ENCODE peak calls at places on chromosomes 3 and 15, in seven cellular contexts. One of them, this sample, is unnamed.

GRCh38 chr3:112779558-112780480 is 66.8 kb downstream of the CD200R1L start:
- DNase-seq in activated naive CD8-positive, alpha-beta T cell treated with anti-CD3 and anti-CD28 coated beads, Interleukin-2, amount 50 U/mL, for 24 hours: no peak
- DNase-seq in A549: peak
- DNase-seq in ELR: no peak
- DNase-seq in stimulated activated CD4-positive, alpha-beta T cell treated with anti-CD3 and anti-CD28 coated beads, Interleukin-15, amount 100 ng/mL, for 24 hours: no peak
- DNase-seq in natural killer cell: no peak
- DNase-seq in A673: no peak
- DNase-seq in this sample: no peak

GRCh38 chr3:105351821-105352220 is 14.9 kb upstream of the ALCAM start:
- DNase-seq in activated naive CD8-positive, alpha-beta T cell treated with anti-CD3 and anti-CD28 coated beads, Interleukin-2, amount 50 U/mL, for 24 hours: no peak
- DNase-seq in A549: no peak
- DNase-seq in ELR: peak
- DNase-seq in stimulated activated CD4-positive, alpha-beta T cell treated with anti-CD3 and anti-CD28 coated beads, Interleukin-15, amount 100 ng/mL, for 24 hours: no peak
- DNase-seq in natural killer cell: no peak
- DNase-seq in A673: no peak
- DNase-seq in this sample: no peak

GRCh38 chr15:85762039-85762755 is 32.5 kb downstream of the KLHL25 start:
- DNase-seq in activated naive CD8-positive, alpha-beta T cell treated with anti-CD3 and anti-CD28 coated beads, Interleukin-2, amount 50 U/mL, for 24 hours: no peak
- DNase-seq in A549: no peak
- DNase-seq in ELR: no peak
- DNase-seq in stimulated activated CD4-positive, alpha-beta T cell treated with anti-CD3 and anti-CD28 coated beads, Interleukin-15, amount 100 ng/mL, for 24 hours: no peak
- DNase-seq in natural killer cell: no peak
- DNase-seq in A673: no peak
- DNase-seq in this sample: no peak

GRCh38 chr3:111864821-111865656 is 6.0 kb downstream of the PHLDB2 start:
- DNase-seq in activated naive CD8-positive, alpha-beta T cell treated with anti-CD3 and anti-CD28 coated beads, Interleukin-2, amount 50 U/mL, for 24 hours: no peak
- DNase-seq in A549: peak
- DNase-seq in ELR: peak
- DNase-seq in stimulated activated CD4-positive, alpha-beta T cell treated with anti-CD3 and anti-CD28 coated beads, Interleukin-15, amount 100 ng/mL, for 24 hours: no peak
- DNase-seq in natural killer cell: no peak
- DNase-seq in A673: peak
- DNase-seq in this sample: no peak

GRCh38 chr15:58686286-58686685 is 63.2 kb downstream of the ADAM10 start:
- DNase-seq in activated naive CD8-positive, alpha-beta T cell treated with anti-CD3 and anti-CD28 coated beads, Interleukin-2, amount 50 U/mL, for 24 hours: no peak
- DNase-seq in A549: no peak
- DNase-seq in ELR: no peak
- DNase-seq in stimulated activated CD4-positive, alpha-beta T cell treated with anti-CD3 and anti-CD28 coated beads, Interleukin-15, amount 100 ng/mL, for 24 hours: no peak
- DNase-seq in natural killer cell: no peak
- DNase-seq in A673: no peak
- DNase-seq in this sample: no peak

GRCh38 chr3:192914873-192915272 is 2.8 kb downstream of the MB21D2 start:
- DNase-seq in activated naive CD8-positive, alpha-beta T cell treated with anti-CD3 and anti-CD28 coated beads, Interleukin-2, amount 50 U/mL, for 24 hours: no peak
- DNase-seq in A549: no peak
- DNase-seq in ELR: no peak
- DNase-seq in stimulated activated CD4-positive, alpha-beta T cell treated with anti-CD3 and anti-CD28 coated beads, Interleukin-15, amount 100 ng/mL, for 24 hours: no peak
- DNase-seq in natural killer cell: no peak
- DNase-seq in A673: no peak
- DNase-seq in this sample: no peak

GRCh38 chr3:108472011-108472591 is 38.3 kb downstream of the MYH15 start:
- DNase-seq in activated naive CD8-positive, alpha-beta T cell treated with anti-CD3 and anti-CD28 coated beads, Interleukin-2, amount 50 U/mL, for 24 hours: no peak
- DNase-seq in A549: peak
- DNase-seq in ELR: peak
- DNase-seq in stimulated activated CD4-positive, alpha-beta T cell treated with anti-CD3 and anti-CD28 coated beads, Interleukin-15, amount 100 ng/mL, for 24 hours: peak
- DNase-seq in natural killer cell: no peak
- DNase-seq in A673: peak
- DNase-seq in this sample: peak

GRCh38 chr3:4739289-4740236 is 239.7 kb upstream of the BHLHE40 start:
- DNase-seq in activated naive CD8-positive, alpha-beta T cell treated with anti-CD3 and anti-CD28 coated beads, Interleukin-2, amount 50 U/mL, for 24 hours: peak
- DNase-seq in A549: no peak
- DNase-seq in ELR: no peak
- DNase-seq in stimulated activated CD4-positive, alpha-beta T cell treated with anti-CD3 and anti-CD28 coated beads, Interleukin-15, amount 100 ng/mL, for 24 hours: no peak
- DNase-seq in natural killer cell: no peak
- DNase-seq in A673: no peak
- DNase-seq in this sample: no peak

GRCh38 chr3:97772926-97773325 is 8.4 kb downstream of the ARL6 start:
- DNase-seq in activated naive CD8-positive, alpha-beta T cell treated with anti-CD3 and anti-CD28 coated beads, Interleukin-2, amount 50 U/mL, for 24 hours: no peak
- DNase-seq in A549: no peak
- DNase-seq in ELR: no peak
- DNase-seq in stimulated activated CD4-positive, alpha-beta T cell treated with anti-CD3 and anti-CD28 coated beads, Interleukin-15, amount 100 ng/mL, for 24 hours: no peak
- DNase-seq in natural killer cell: no peak
- DNase-seq in A673: no peak
- DNase-seq in this sample: no peak

GRCh38 chr3:30649572-30650310 is 43.3 kb downstream of the TGFBR2 start:
- DNase-seq in activated naive CD8-positive, alpha-beta T cell treated with anti-CD3 and anti-CD28 coated beads, Interleukin-2, amount 50 U/mL, for 24 hours: no peak
- DNase-seq in A549: no peak
- DNase-seq in ELR: no peak
- DNase-seq in stimulated activated CD4-positive, alpha-beta T cell treated with anti-CD3 and anti-CD28 coated beads, Interleukin-15, amount 100 ng/mL, for 24 hours: no peak
- DNase-seq in natural killer cell: no peak
- DNase-seq in A673: no peak
- DNase-seq in this sample: peak

GRCh38 chr3:127588675-127589577 is 1.6 kb downstream of the TPRA1 start:
- DNase-seq in activated naive CD8-positive, alpha-beta T cell treated with anti-CD3 and anti-CD28 coated beads, Interleukin-2, amount 50 U/mL, for 24 hours: peak
- DNase-seq in A549: no peak
- DNase-seq in ELR: peak
- DNase-seq in stimulated activated CD4-positive, alpha-beta T cell treated with anti-CD3 and anti-CD28 coated beads, Interleukin-15, amount 100 ng/mL, for 24 hours: peak
- DNase-seq in natural killer cell: no peak
- DNase-seq in A673: no peak
- DNase-seq in this sample: peak

GRCh38 chr3:194333212-194333980 is 17.7 kb downstream of the CPN2 start:
- DNase-seq in activated naive CD8-positive, alpha-beta T cell treated with anti-CD3 and anti-CD28 coated beads, Interleukin-2, amount 50 U/mL, for 24 hours: peak
- DNase-seq in A549: peak
- DNase-seq in ELR: peak
- DNase-seq in stimulated activated CD4-positive, alpha-beta T cell treated with anti-CD3 and anti-CD28 coated beads, Interleukin-15, amount 100 ng/mL, for 24 hours: peak
- DNase-seq in natural killer cell: peak
- DNase-seq in A673: peak
- DNase-seq in this sample: peak

GRCh38 chr15:68187559-68187958 is 17.6 kb downstream of the CALML4 start:
- DNase-seq in activated naive CD8-positive, alpha-beta T cell treated with anti-CD3 and anti-CD28 coated beads, Interleukin-2, amount 50 U/mL, for 24 hours: no peak
- DNase-seq in A549: no peak
- DNase-seq in ELR: no peak
- DNase-seq in stimulated activated CD4-positive, alpha-beta T cell treated with anti-CD3 and anti-CD28 coated beads, Interleukin-15, amount 100 ng/mL, for 24 hours: no peak
- DNase-seq in natural killer cell: no peak
- DNase-seq in A673: peak
- DNase-seq in this sample: no peak

GRCh38 chr3:31210068-31210650 is 315.7 kb upstream of the GADL1 start:
- DNase-seq in activated naive CD8-positive, alpha-beta T cell treated with anti-CD3 and anti-CD28 coated beads, Interleukin-2, amount 50 U/mL, for 24 hours: no peak
- DNase-seq in A549: no peak
- DNase-seq in ELR: no peak
- DNase-seq in stimulated activated CD4-positive, alpha-beta T cell treated with anti-CD3 and anti-CD28 coated beads, Interleukin-15, amount 100 ng/mL, for 24 hours: no peak
- DNase-seq in natural killer cell: no peak
- DNase-seq in A673: no peak
- DNase-seq in this sample: peak

GRCh38 chr3:141076821-141077571 is 25.8 kb downstream of the SPSB4 start:
- DNase-seq in activated naive CD8-positive, alpha-beta T cell treated with anti-CD3 and anti-CD28 coated beads, Interleukin-2, amount 50 U/mL, for 24 hours: peak
- DNase-seq in A549: no peak
- DNase-seq in ELR: no peak
- DNase-seq in stimulated activated CD4-positive, alpha-beta T cell treated with anti-CD3 and anti-CD28 coated beads, Interleukin-15, amount 100 ng/mL, for 24 hours: peak
- DNase-seq in natural killer cell: no peak
- DNase-seq in A673: peak
- DNase-seq in this sample: peak

GRCh38 chr3:150359381-150359780 is 48.7 kb upstream of the TSC22D2 start:
- DNase-seq in activated naive CD8-positive, alpha-beta T cell treated with anti-CD3 and anti-CD28 coated beads, Interleukin-2, amount 50 U/mL, for 24 hours: no peak
- DNase-seq in A549: no peak
- DNase-seq in ELR: peak
- DNase-seq in stimulated activated CD4-positive, alpha-beta T cell treated with anti-CD3 and anti-CD28 coated beads, Interleukin-15, amount 100 ng/mL, for 24 hours: no peak
- DNase-seq in natural killer cell: no peak
- DNase-seq in A673: no peak
- DNase-seq in this sample: no peak

GRCh38 chr3:138196023-138196422 is 8.9 kb downstream of the ARMC8 start:
- DNase-seq in activated naive CD8-positive, alpha-beta T cell treated with anti-CD3 and anti-CD28 coated beads, Interleukin-2, amount 50 U/mL, for 24 hours: no peak
- DNase-seq in A549: no peak
- DNase-seq in ELR: peak
- DNase-seq in stimulated activated CD4-positive, alpha-beta T cell treated with anti-CD3 and anti-CD28 coated beads, Interleukin-15, amount 100 ng/mL, for 24 hours: no peak
- DNase-seq in natural killer cell: no peak
- DNase-seq in A673: no peak
- DNase-seq in this sample: no peak

GRCh38 chr3:50536471-50537180 is 30.9 kb downstream of the C3orf18 start:
- DNase-seq in activated naive CD8-positive, alpha-beta T cell treated with anti-CD3 and anti-CD28 coated beads, Interleukin-2, amount 50 U/mL, for 24 hours: no peak
- DNase-seq in A549: no peak
- DNase-seq in ELR: no peak
- DNase-seq in stimulated activated CD4-positive, alpha-beta T cell treated with anti-CD3 and anti-CD28 coated beads, Interleukin-15, amount 100 ng/mL, for 24 hours: no peak
- DNase-seq in natural killer cell: no peak
- DNase-seq in A673: no peak
- DNase-seq in this sample: no peak

GRCh38 chr3:20935791-20936190 is 749.8 kb upstream of the SGO1 start:
- DNase-seq in activated naive CD8-positive, alpha-beta T cell treated with anti-CD3 and anti-CD28 coated beads, Interleukin-2, amount 50 U/mL, for 24 hours: no peak
- DNase-seq in A549: no peak
- DNase-seq in ELR: no peak
- DNase-seq in stimulated activated CD4-positive, alpha-beta T cell treated with anti-CD3 and anti-CD28 coated beads, Interleukin-15, amount 100 ng/mL, for 24 hours: no peak
- DNase-seq in natural killer cell: no peak
- DNase-seq in A673: no peak
- DNase-seq in this sample: no peak

GRCh38 chr3:69370156-69370944 is 15.5 kb downstream of the FRMD4B start:
- DNase-seq in activated naive CD8-positive, alpha-beta T cell treated with anti-CD3 and anti-CD28 coated beads, Interleukin-2, amount 50 U/mL, for 24 hours: peak
- DNase-seq in A549: no peak
- DNase-seq in ELR: no peak
- DNase-seq in stimulated activated CD4-positive, alpha-beta T cell treated with anti-CD3 and anti-CD28 coated beads, Interleukin-15, amount 100 ng/mL, for 24 hours: peak
- DNase-seq in natural killer cell: peak
- DNase-seq in A673: no peak
- DNase-seq in this sample: peak

GRCh38 chr3:44482721-44483120 is 5.3 kb upstream of the ZNF445 start:
- DNase-seq in activated naive CD8-positive, alpha-beta T cell treated with anti-CD3 and anti-CD28 coated beads, Interleukin-2, amount 50 U/mL, for 24 hours: no peak
- DNase-seq in A549: no peak
- DNase-seq in ELR: no peak
- DNase-seq in stimulated activated CD4-positive, alpha-beta T cell treated with anti-CD3 and anti-CD28 coated beads, Interleukin-15, amount 100 ng/mL, for 24 hours: no peak
- DNase-seq in natural killer cell: no peak
- DNase-seq in A673: no peak
- DNase-seq in this sample: no peak

GRCh38 chr15:99474041-99474906 is 91.5 kb upstream of the MEF2A start:
- DNase-seq in activated naive CD8-positive, alpha-beta T cell treated with anti-CD3 and anti-CD28 coated beads, Interleukin-2, amount 50 U/mL, for 24 hours: no peak
- DNase-seq in A549: no peak
- DNase-seq in ELR: no peak
- DNase-seq in stimulated activated CD4-positive, alpha-beta T cell treated with anti-CD3 and anti-CD28 coated beads, Interleukin-15, amount 100 ng/mL, for 24 hours: no peak
- DNase-seq in natural killer cell: no peak
- DNase-seq in A673: no peak
- DNase-seq in this sample: no peak

GRCh38 chr15:93040288-93041158 is 48.5 kb downstream of the RGMA start:
- DNase-seq in activated naive CD8-positive, alpha-beta T cell treated with anti-CD3 and anti-CD28 coated beads, Interleukin-2, amount 50 U/mL, for 24 hours: no peak
- DNase-seq in A549: no peak
- DNase-seq in ELR: no peak
- DNase-seq in stimulated activated CD4-positive, alpha-beta T cell treated with anti-CD3 and anti-CD28 coated beads, Interleukin-15, amount 100 ng/mL, for 24 hours: no peak
- DNase-seq in natural killer cell: no peak
- DNase-seq in A673: no peak
- DNase-seq in this sample: peak

GRCh38 chr3:104392327-104392726 is 974.4 kb upstream of the ALCAM start:
- DNase-seq in activated naive CD8-positive, alpha-beta T cell treated with anti-CD3 and anti-CD28 coated beads, Interleukin-2, amount 50 U/mL, for 24 hours: no peak
- DNase-seq in A549: no peak
- DNase-seq in ELR: peak
- DNase-seq in stimulated activated CD4-positive, alpha-beta T cell treated with anti-CD3 and anti-CD28 coated beads, Interleukin-15, amount 100 ng/mL, for 24 hours: no peak
- DNase-seq in natural killer cell: no peak
- DNase-seq in A673: peak
- DNase-seq in this sample: peak

GRCh38 chr3:123880998-123881561 is 3.1 kb downstream of the MYLK start:
- DNase-seq in activated naive CD8-positive, alpha-beta T cell treated with anti-CD3 and anti-CD28 coated beads, Interleukin-2, amount 50 U/mL, for 24 hours: no peak
- DNase-seq in A549: peak
- DNase-seq in ELR: peak
- DNase-seq in stimulated activated CD4-positive, alpha-beta T cell treated with anti-CD3 and anti-CD28 coated beads, Interleukin-15, amount 100 ng/mL, for 24 hours: peak
- DNase-seq in natural killer cell: no peak
- DNase-seq in A673: peak
- DNase-seq in this sample: peak

GRCh38 chr3:41933154-41933676 is 28.7 kb downstream of the ULK4 start:
- DNase-seq in activated naive CD8-positive, alpha-beta T cell treated with anti-CD3 and anti-CD28 coated beads, Interleukin-2, amount 50 U/mL, for 24 hours: no peak
- DNase-seq in A549: no peak
- DNase-seq in ELR: peak
- DNase-seq in stimulated activated CD4-positive, alpha-beta T cell treated with anti-CD3 and anti-CD28 coated beads, Interleukin-15, amount 100 ng/mL, for 24 hours: no peak
- DNase-seq in natural killer cell: no peak
- DNase-seq in A673: peak
- DNase-seq in this sample: no peak

GRCh38 chr3:36488077-36488789 is 107.9 kb downstream of the STAC start:
- DNase-seq in activated naive CD8-positive, alpha-beta T cell treated with anti-CD3 and anti-CD28 coated beads, Interleukin-2, amount 50 U/mL, for 24 hours: no peak
- DNase-seq in A549: no peak
- DNase-seq in ELR: no peak
- DNase-seq in stimulated activated CD4-positive, alpha-beta T cell treated with anti-CD3 and anti-CD28 coated beads, Interleukin-15, amount 100 ng/mL, for 24 hours: no peak
- DNase-seq in natural killer cell: no peak
- DNase-seq in A673: no peak
- DNase-seq in this sample: no peak

GRCh38 chr3:98890181-98890882 is 11.2 kb downstream of the DCBLD2 start:
- DNase-seq in activated naive CD8-positive, alpha-beta T cell treated with anti-CD3 and anti-CD28 coated beads, Interleukin-2, amount 50 U/mL, for 24 hours: no peak
- DNase-seq in A549: no peak
- DNase-seq in ELR: no peak
- DNase-seq in stimulated activated CD4-positive, alpha-beta T cell treated with anti-CD3 and anti-CD28 coated beads, Interleukin-15, amount 100 ng/mL, for 24 hours: no peak
- DNase-seq in natural killer cell: no peak
- DNase-seq in A673: no peak
- DNase-seq in this sample: no peak

GRCh38 chr3:59064728-59065127 is 14.9 kb upstream of the CFAP20DC start:
- DNase-seq in activated naive CD8-positive, alpha-beta T cell treated with anti-CD3 and anti-CD28 coated beads, Interleukin-2, amount 50 U/mL, for 24 hours: no peak
- DNase-seq in A549: no peak
- DNase-seq in ELR: no peak
- DNase-seq in stimulated activated CD4-positive, alpha-beta T cell treated with anti-CD3 and anti-CD28 coated beads, Interleukin-15, amount 100 ng/mL, for 24 hours: no peak
- DNase-seq in natural killer cell: no peak
- DNase-seq in A673: no peak
- DNase-seq in this sample: no peak

GRCh38 chr15:74807302-74807701 is 5.3 kb upstream of the LMAN1L start:
- DNase-seq in activated naive CD8-positive, alpha-beta T cell treated with anti-CD3 and anti-CD28 coated beads, Interleukin-2, amount 50 U/mL, for 24 hours: no peak
- DNase-seq in A549: no peak
- DNase-seq in ELR: no peak
- DNase-seq in stimulated activated CD4-positive, alpha-beta T cell treated with anti-CD3 and anti-CD28 coated beads, Interleukin-15, amount 100 ng/mL, for 24 hours: no peak
- DNase-seq in natural killer cell: no peak
- DNase-seq in A673: no peak
- DNase-seq in this sample: no peak

GRCh38 chr3:124336067-124336656 is 344.2 kb upstream of the ROPN1 start:
- DNase-seq in activated naive CD8-positive, alpha-beta T cell treated with anti-CD3 and anti-CD28 coated beads, Interleukin-2, amount 50 U/mL, for 24 hours: no peak
- DNase-seq in A549: no peak
- DNase-seq in ELR: no peak
- DNase-seq in stimulated activated CD4-positive, alpha-beta T cell treated with anti-CD3 and anti-CD28 coated beads, Interleukin-15, amount 100 ng/mL, for 24 hours: no peak
- DNase-seq in natural killer cell: no peak
- DNase-seq in A673: no peak
- DNase-seq in this sample: no peak

GRCh38 chr3:174440350-174440716 is 418.8 kb upstream of the NAALADL2 start:
- DNase-seq in activated naive CD8-positive, alpha-beta T cell treated with anti-CD3 and anti-CD28 coated beads, Interleukin-2, amount 50 U/mL, for 24 hours: no peak
- DNase-seq in A549: no peak
- DNase-seq in ELR: peak
- DNase-seq in stimulated activated CD4-positive, alpha-beta T cell treated with anti-CD3 and anti-CD28 coated beads, Interleukin-15, amount 100 ng/mL, for 24 hours: no peak
- DNase-seq in natural killer cell: no peak
- DNase-seq in A673: peak
- DNase-seq in this sample: peak

GRCh38 chr3:47984089-47984759 is 32.0 kb downstream of the MAP4 start:
- DNase-seq in activated naive CD8-positive, alpha-beta T cell treated with anti-CD3 and anti-CD28 coated beads, Interleukin-2, amount 50 U/mL, for 24 hours: no peak
- DNase-seq in A549: peak
- DNase-seq in ELR: peak
- DNase-seq in stimulated activated CD4-positive, alpha-beta T cell treated with anti-CD3 and anti-CD28 coated beads, Interleukin-15, amount 100 ng/mL, for 24 hours: no peak
- DNase-seq in natural killer cell: no peak
- DNase-seq in A673: peak
- DNase-seq in this sample: no peak

GRCh38 chr15:47551079-47551478 is 166.2 kb upstream of the SEMA6D start:
- DNase-seq in activated naive CD8-positive, alpha-beta T cell treated with anti-CD3 and anti-CD28 coated beads, Interleukin-2, amount 50 U/mL, for 24 hours: no peak
- DNase-seq in A549: no peak
- DNase-seq in ELR: peak
- DNase-seq in stimulated activated CD4-positive, alpha-beta T cell treated with anti-CD3 and anti-CD28 coated beads, Interleukin-15, amount 100 ng/mL, for 24 hours: no peak
- DNase-seq in natural killer cell: no peak
- DNase-seq in A673: peak
- DNase-seq in this sample: no peak

GRCh38 chr15:57747206-57747605 is 40.7 kb downstream of the POLR2M start:
- DNase-seq in activated naive CD8-positive, alpha-beta T cell treated with anti-CD3 and anti-CD28 coated beads, Interleukin-2, amount 50 U/mL, for 24 hours: no peak
- DNase-seq in A549: no peak
- DNase-seq in ELR: no peak
- DNase-seq in stimulated activated CD4-positive, alpha-beta T cell treated with anti-CD3 and anti-CD28 coated beads, Interleukin-15, amount 100 ng/mL, for 24 hours: peak
- DNase-seq in natural killer cell: peak
- DNase-seq in A673: no peak
- DNase-seq in this sample: peak

This sample was measured in NB4.